ENCODE peak calls at places on chromosomes 13 and 19, in nine cellular contexts. One of them, this sample, is unnamed.

GRCh38 chr19:6023085-6023682 is 45.2 kb upstream of the RANBP3 start:
- DNase-seq in GM10248: no peak
- DNase-seq in GM19239: no peak
- DNase-seq in retinal pigment epithelial cell: no peak
- DNase-seq in stimulated activated CD8-positive, alpha-beta memory T cell treated with anti-CD3 and anti-CD28 coated beads, Interleukin-4, amount 100 ng/mL, for 24 hours: no peak
- DNase-seq in fibroblast of mammary gland: peak; percentile 68
- DNase-seq in activated naive CD4-positive, alpha-beta T cell treated with anti-CD3 and anti-CD28 coated beads for 36 hours: no peak
- DNase-seq in astrocyte of the spinal cord: peak; percentile 36
- DNase-seq in CD8-positive, alpha-beta T cell: no peak
- DNase-seq in this sample: no peak

GRCh38 chr13:44142911-44143665 is 230.5 kb upstream of the SERP2 start:
- DNase-seq in GM10248: no peak
- DNase-seq in GM19239: no peak
- DNase-seq in retinal pigment epithelial cell: no peak
- DNase-seq in stimulated activated CD8-positive, alpha-beta memory T cell treated with anti-CD3 and anti-CD28 coated beads, Interleukin-4, amount 100 ng/mL, for 24 hours: no peak
- DNase-seq in fibroblast of mammary gland: peak; percentile 40
- DNase-seq in activated naive CD4-positive, alpha-beta T cell treated with anti-CD3 and anti-CD28 coated beads for 36 hours: no peak
- DNase-seq in astrocyte of the spinal cord: peak; percentile 26
- DNase-seq in CD8-positive, alpha-beta T cell: no peak
- DNase-seq in this sample: no peak

GRCh38 chr13:43433691-43434121 is 353.1 kb downstream of the ENOX1 start:
- DNase-seq in GM10248: no peak
- DNase-seq in GM19239: no peak
- DNase-seq in retinal pigment epithelial cell: no peak
- DNase-seq in stimulated activated CD8-positive, alpha-beta memory T cell treated with anti-CD3 and anti-CD28 coated beads, Interleukin-4, amount 100 ng/mL, for 24 hours: no peak
- DNase-seq in fibroblast of mammary gland: peak; percentile 25
- DNase-seq in activated naive CD4-positive, alpha-beta T cell treated with anti-CD3 and anti-CD28 coated beads for 36 hours: no peak
- DNase-seq in astrocyte of the spinal cord: no peak
- DNase-seq in CD8-positive, alpha-beta T cell: no peak
- DNase-seq in this sample: no peak

GRCh38 chr19:7223429-7223828 is 70.8 kb downstream of the INSR start:
- DNase-seq in GM10248: no peak
- DNase-seq in GM19239: no peak
- DNase-seq in retinal pigment epithelial cell: no peak
- DNase-seq in stimulated activated CD8-positive, alpha-beta memory T cell treated with anti-CD3 and anti-CD28 coated beads, Interleukin-4, amount 100 ng/mL, for 24 hours: no peak
- DNase-seq in fibroblast of mammary gland: no peak
- DNase-seq in activated naive CD4-positive, alpha-beta T cell treated with anti-CD3 and anti-CD28 coated beads for 36 hours: no peak
- DNase-seq in astrocyte of the spinal cord: no peak
- DNase-seq in CD8-positive, alpha-beta T cell: no peak
- DNase-seq in this sample: no peak

GRCh38 chr13:99125335-99125915 is 75.2 kb upstream of the UBAC2 start:
- DNase-seq in GM10248: no peak
- DNase-seq in GM19239: no peak
- DNase-seq in retinal pigment epithelial cell: no peak
- DNase-seq in stimulated activated CD8-positive, alpha-beta memory T cell treated with anti-CD3 and anti-CD28 coated beads, Interleukin-4, amount 100 ng/mL, for 24 hours: no peak
- DNase-seq in fibroblast of mammary gland: no peak
- DNase-seq in activated naive CD4-positive, alpha-beta T cell treated with anti-CD3 and anti-CD28 coated beads for 36 hours: no peak
- DNase-seq in astrocyte of the spinal cord: no peak
- DNase-seq in CD8-positive, alpha-beta T cell: no peak
- DNase-seq in this sample: no peak

GRCh38 chr13:35475131-35475959 is 1.1 kb downstream of the MAB21L1 start:
- DNase-seq in GM10248: no peak
- DNase-seq in GM19239: no peak
- DNase-seq in retinal pigment epithelial cell: no peak
- DNase-seq in stimulated activated CD8-positive, alpha-beta memory T cell treated with anti-CD3 and anti-CD28 coated beads, Interleukin-4, amount 100 ng/mL, for 24 hours: no peak
- DNase-seq in fibroblast of mammary gland: peak; percentile 66
- DNase-seq in activated naive CD4-positive, alpha-beta T cell treated with anti-CD3 and anti-CD28 coated beads for 36 hours: peak; percentile 38
- DNase-seq in astrocyte of the spinal cord: peak; percentile 49
- DNase-seq in CD8-positive, alpha-beta T cell: no peak
- DNase-seq in this sample: no peak

GRCh38 chr13:51645154-51645650 is 60.9 kb downstream of the WDFY2 start:
- DNase-seq in GM10248: peak; percentile 23
- DNase-seq in GM19239: no peak
- DNase-seq in retinal pigment epithelial cell: no peak
- DNase-seq in stimulated activated CD8-positive, alpha-beta memory T cell treated with anti-CD3 and anti-CD28 coated beads, Interleukin-4, amount 100 ng/mL, for 24 hours: no peak
- DNase-seq in fibroblast of mammary gland: peak; percentile 85
- DNase-seq in activated naive CD4-positive, alpha-beta T cell treated with anti-CD3 and anti-CD28 coated beads for 36 hours: peak; percentile 22
- DNase-seq in astrocyte of the spinal cord: peak; percentile 86
- DNase-seq in CD8-positive, alpha-beta T cell: no peak
- DNase-seq in this sample: no peak

GRCh38 chr19:1810439-1811160 is 1.5 kb downstream of the ATP8B3 start:
- DNase-seq in GM10248: no peak
- DNase-seq in GM19239: no peak
- DNase-seq in retinal pigment epithelial cell: no peak
- DNase-seq in stimulated activated CD8-positive, alpha-beta memory T cell treated with anti-CD3 and anti-CD28 coated beads, Interleukin-4, amount 100 ng/mL, for 24 hours: no peak
- DNase-seq in fibroblast of mammary gland: no peak
- DNase-seq in activated naive CD4-positive, alpha-beta T cell treated with anti-CD3 and anti-CD28 coated beads for 36 hours: no peak
- DNase-seq in astrocyte of the spinal cord: no peak
- DNase-seq in CD8-positive, alpha-beta T cell: no peak
- DNase-seq in this sample: no peak

GRCh38 chr19:49301165-49301865 is 23.7 kb downstream of the SLC6A16 start:
- DNase-seq in GM10248: peak; percentile 92
- DNase-seq in GM19239: peak; percentile 72
- DNase-seq in retinal pigment epithelial cell: peak; percentile 4
- DNase-seq in stimulated activated CD8-positive, alpha-beta memory T cell treated with anti-CD3 and anti-CD28 coated beads, Interleukin-4, amount 100 ng/mL, for 24 hours: peak; percentile 73
- DNase-seq in fibroblast of mammary gland: peak; percentile 55
- DNase-seq in activated naive CD4-positive, alpha-beta T cell treated with anti-CD3 and anti-CD28 coated beads for 36 hours: peak; percentile 90
- DNase-seq in astrocyte of the spinal cord: peak; percentile 36
- DNase-seq in CD8-positive, alpha-beta T cell: peak; percentile 82
- DNase-seq in this sample: peak; percentile 40

GRCh38 chr13:112771139-112771876 is 81.5 kb downstream of the ATP11A start:
- DNase-seq in GM10248: no peak
- DNase-seq in GM19239: no peak
- DNase-seq in retinal pigment epithelial cell: no peak
- DNase-seq in stimulated activated CD8-positive, alpha-beta memory T cell treated with anti-CD3 and anti-CD28 coated beads, Interleukin-4, amount 100 ng/mL, for 24 hours: no peak
- DNase-seq in fibroblast of mammary gland: no peak
- DNase-seq in activated naive CD4-positive, alpha-beta T cell treated with anti-CD3 and anti-CD28 coated beads for 36 hours: no peak
- DNase-seq in astrocyte of the spinal cord: no peak
- DNase-seq in CD8-positive, alpha-beta T cell: no peak
- DNase-seq in this sample: no peak

GRCh38 chr13:80048802-80049201 is 292.1 kb downstream of the SPRY2 start:
- DNase-seq in GM10248: peak; percentile 56
- DNase-seq in GM19239: peak; percentile 32
- DNase-seq in retinal pigment epithelial cell: peak; percentile 97
- DNase-seq in stimulated activated CD8-positive, alpha-beta memory T cell treated with anti-CD3 and anti-CD28 coated beads, Interleukin-4, amount 100 ng/mL, for 24 hours: peak; percentile 52
- DNase-seq in fibroblast of mammary gland: peak; percentile 99
- DNase-seq in activated naive CD4-positive, alpha-beta T cell treated with anti-CD3 and anti-CD28 coated beads for 36 hours: peak; percentile 81
- DNase-seq in astrocyte of the spinal cord: peak; percentile 97
- DNase-seq in CD8-positive, alpha-beta T cell: peak; percentile 52
- DNase-seq in this sample: peak; percentile 89

GRCh38 chr13:99805361-99805760 is 166.2 kb downstream of the ZIC5 start:
- DNase-seq in GM10248: no peak
- DNase-seq in GM19239: no peak
- DNase-seq in retinal pigment epithelial cell: no peak
- DNase-seq in stimulated activated CD8-positive, alpha-beta memory T cell treated with anti-CD3 and anti-CD28 coated beads, Interleukin-4, amount 100 ng/mL, for 24 hours: no peak
- DNase-seq in fibroblast of mammary gland: no peak
- DNase-seq in activated naive CD4-positive, alpha-beta T cell treated with anti-CD3 and anti-CD28 coated beads for 36 hours: no peak
- DNase-seq in astrocyte of the spinal cord: no peak
- DNase-seq in CD8-positive, alpha-beta T cell: no peak
- DNase-seq in this sample: no peak

GRCh38 chr19:4638330-4638729 is 986 bp upstream of the TNFAIP8L1 start:
- DNase-seq in GM10248: no peak
- DNase-seq in GM19239: no peak
- DNase-seq in retinal pigment epithelial cell: no peak
- DNase-seq in stimulated activated CD8-positive, alpha-beta memory T cell treated with anti-CD3 and anti-CD28 coated beads, Interleukin-4, amount 100 ng/mL, for 24 hours: no peak
- DNase-seq in fibroblast of mammary gland: no peak
- DNase-seq in activated naive CD4-positive, alpha-beta T cell treated with anti-CD3 and anti-CD28 coated beads for 36 hours: no peak
- DNase-seq in astrocyte of the spinal cord: no peak
- DNase-seq in CD8-positive, alpha-beta T cell: no peak
- DNase-seq in this sample: no peak

GRCh38 chr19:5128251-5128931 is 159.5 kb downstream of the KDM4B start:
- DNase-seq in GM10248: no peak
- DNase-seq in GM19239: no peak
- DNase-seq in retinal pigment epithelial cell: no peak
- DNase-seq in stimulated activated CD8-positive, alpha-beta memory T cell treated with anti-CD3 and anti-CD28 coated beads, Interleukin-4, amount 100 ng/mL, for 24 hours: no peak
- DNase-seq in fibroblast of mammary gland: peak; percentile 39
- DNase-seq in activated naive CD4-positive, alpha-beta T cell treated with anti-CD3 and anti-CD28 coated beads for 36 hours: no peak
- DNase-seq in astrocyte of the spinal cord: peak; percentile 74
- DNase-seq in CD8-positive, alpha-beta T cell: no peak
- DNase-seq in this sample: no peak

GRCh38 chr19:1073063-1073955 is 6.3 kb downstream of the ARHGAP45 start:
- DNase-seq in GM10248: no peak
- DNase-seq in GM19239: no peak
- DNase-seq in retinal pigment epithelial cell: no peak
- DNase-seq in stimulated activated CD8-positive, alpha-beta memory T cell treated with anti-CD3 and anti-CD28 coated beads, Interleukin-4, amount 100 ng/mL, for 24 hours: no peak
- DNase-seq in fibroblast of mammary gland: no peak
- DNase-seq in activated naive CD4-positive, alpha-beta T cell treated with anti-CD3 and anti-CD28 coated beads for 36 hours: no peak
- DNase-seq in astrocyte of the spinal cord: no peak
- DNase-seq in CD8-positive, alpha-beta T cell: no peak
- DNase-seq in this sample: no peak

GRCh38 chr13:94122300-94122699 is 357.2 kb downstream of the DCT start:
- DNase-seq in GM10248: no peak
- DNase-seq in GM19239: no peak
- DNase-seq in retinal pigment epithelial cell: no peak
- DNase-seq in stimulated activated CD8-positive, alpha-beta memory T cell treated with anti-CD3 and anti-CD28 coated beads, Interleukin-4, amount 100 ng/mL, for 24 hours: no peak
- DNase-seq in fibroblast of mammary gland: no peak
- DNase-seq in activated naive CD4-positive, alpha-beta T cell treated with anti-CD3 and anti-CD28 coated beads for 36 hours: no peak
- DNase-seq in astrocyte of the spinal cord: no peak
- DNase-seq in CD8-positive, alpha-beta T cell: no peak
- DNase-seq in this sample: no peak

GRCh38 chr19:52297601-52298358 is 811 bp downstream of the ZNF480 start:
- DNase-seq in GM10248: peak; percentile 23
- DNase-seq in GM19239: no peak
- DNase-seq in retinal pigment epithelial cell: no peak
- DNase-seq in stimulated activated CD8-positive, alpha-beta memory T cell treated with anti-CD3 and anti-CD28 coated beads, Interleukin-4, amount 100 ng/mL, for 24 hours: no peak
- DNase-seq in fibroblast of mammary gland: peak; percentile 2
- DNase-seq in activated naive CD4-positive, alpha-beta T cell treated with anti-CD3 and anti-CD28 coated beads for 36 hours: no peak
- DNase-seq in astrocyte of the spinal cord: no peak
- DNase-seq in CD8-positive, alpha-beta T cell: no peak
- DNase-seq in this sample: no peak

GRCh38 chr13:77372275-77372674 is 45.4 kb upstream of the MYCBP2 start:
- DNase-seq in GM10248: no peak
- DNase-seq in GM19239: no peak
- DNase-seq in retinal pigment epithelial cell: no peak
- DNase-seq in stimulated activated CD8-positive, alpha-beta memory T cell treated with anti-CD3 and anti-CD28 coated beads, Interleukin-4, amount 100 ng/mL, for 24 hours: no peak
- DNase-seq in fibroblast of mammary gland: peak; percentile 45
- DNase-seq in activated naive CD4-positive, alpha-beta T cell treated with anti-CD3 and anti-CD28 coated beads for 36 hours: no peak
- DNase-seq in astrocyte of the spinal cord: no peak
- DNase-seq in CD8-positive, alpha-beta T cell: no peak
- DNase-seq in this sample: no peak

GRCh38 chr13:90868321-90868920 is 479.1 kb upstream of the MIR17HG start:
- DNase-seq in GM10248: no peak
- DNase-seq in GM19239: no peak
- DNase-seq in retinal pigment epithelial cell: no peak
- DNase-seq in stimulated activated CD8-positive, alpha-beta memory T cell treated with anti-CD3 and anti-CD28 coated beads, Interleukin-4, amount 100 ng/mL, for 24 hours: no peak
- DNase-seq in fibroblast of mammary gland: peak; percentile 39
- DNase-seq in activated naive CD4-positive, alpha-beta T cell treated with anti-CD3 and anti-CD28 coated beads for 36 hours: peak; percentile 7
- DNase-seq in astrocyte of the spinal cord: peak; percentile 39
- DNase-seq in CD8-positive, alpha-beta T cell: no peak
- DNase-seq in this sample: no peak